ENCODE peak calls at places on chromosomes 11 and 22, in four cellular contexts. L is CD4-positive, alpha-beta T cell; I is kidney; Q is fibroblast of pulmonary artery. S is an unnamed sample.

GRCh38 chr11:126426820-126427749 is 71.6 kb downstream of the ST3GAL4 start:
- DNase-seq in I (no peak), L (no peak), Q (no peak), S (no peak)

GRCh38 chr11:72823105-72823804 is 9.0 kb downstream of the ATG16L2 start:
- DNase-seq in L (no peak), Q (no peak), I (no peak), S (no peak)

GRCh38 chr22:19825016-19825339 is 29.7 kb downstream of the GNB1L start:
- DNase-seq in Q (no peak), I (no peak), L (no peak), S (no peak)

GRCh38 chr11:2210366-2211112 is 38.9 kb upstream of the TH start:
- DNase-seq in L (no peak), Q (no peak), I (peak), S (no peak)

GRCh38 chr11:43944761-43945311 is 2.4 kb downstream of the C11orf96 start:
- DNase-seq in I (peak), L (peak), Q (peak), S (peak)

GRCh38 chr11:78742430-78742829 is 167.8 kb upstream of the NARS2 start:
- DNase-seq in L (no peak), Q (no peak), I (peak), S (no peak)

GRCh38 chr11:110525883-110526282 is 96.1 kb downstream of the FDX1 start:
- DNase-seq in L (no peak), I (no peak), Q (peak), S (no peak)

GRCh38 chr22:43882122-43882767 is 9.6 kb downstream of the PNPLA5 start:
- DNase-seq in I (peak), L (no peak), Q (no peak), S (no peak)

GRCh38 chr11:103234974-103235373 is 125.7 kb downstream of the DYNC2H1 start:
- DNase-seq in I (no peak), L (no peak), Q (peak), S (no peak)
- TF ChIP-seq CTCF in I (no peak), L (no peak), Q (no peak), S (no peak)

DNA sequence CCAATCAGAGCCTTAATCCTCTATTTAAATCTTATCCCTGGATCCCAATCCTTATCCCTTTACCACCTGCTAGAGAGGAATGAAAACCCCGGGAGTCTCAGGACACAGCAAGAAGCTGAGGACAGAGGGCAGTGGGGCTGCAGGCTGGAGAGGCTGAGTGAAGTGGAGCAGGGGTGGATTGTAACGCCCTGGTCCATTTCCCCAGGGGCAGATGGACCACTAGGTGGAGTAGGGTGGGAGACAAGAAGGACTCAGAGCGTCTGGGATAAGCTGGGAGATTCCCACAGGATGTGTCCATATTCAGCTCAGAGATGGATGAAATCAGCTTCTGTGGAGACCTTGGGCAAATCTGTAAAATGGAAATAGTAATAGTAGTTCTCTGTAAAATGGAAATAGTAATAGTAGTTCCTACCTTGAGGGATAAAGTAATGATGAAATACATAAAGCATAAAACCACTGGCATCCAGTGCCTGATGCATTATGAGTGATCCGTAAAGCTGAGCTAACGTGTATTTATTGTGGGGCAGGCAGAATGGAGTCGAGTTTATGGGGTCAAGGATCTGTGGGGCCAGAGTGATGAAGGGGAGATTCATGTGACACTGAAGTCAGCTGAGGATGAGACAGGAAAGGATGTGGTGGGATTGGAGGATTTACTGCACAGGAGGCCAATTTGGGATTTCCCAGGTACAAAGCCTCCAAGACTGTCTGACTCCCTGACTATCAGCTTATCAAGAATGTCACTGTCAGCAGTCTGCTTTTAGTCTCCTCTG is 1.9 kb upstream of the ROBO4 start:
- DNase-seq in I (no peak), Q (peak), L (no peak), S (no peak)
- TF ChIP-seq CTCF in I (no peak), Q (peak), L (no peak), S (no peak)

DNA sequence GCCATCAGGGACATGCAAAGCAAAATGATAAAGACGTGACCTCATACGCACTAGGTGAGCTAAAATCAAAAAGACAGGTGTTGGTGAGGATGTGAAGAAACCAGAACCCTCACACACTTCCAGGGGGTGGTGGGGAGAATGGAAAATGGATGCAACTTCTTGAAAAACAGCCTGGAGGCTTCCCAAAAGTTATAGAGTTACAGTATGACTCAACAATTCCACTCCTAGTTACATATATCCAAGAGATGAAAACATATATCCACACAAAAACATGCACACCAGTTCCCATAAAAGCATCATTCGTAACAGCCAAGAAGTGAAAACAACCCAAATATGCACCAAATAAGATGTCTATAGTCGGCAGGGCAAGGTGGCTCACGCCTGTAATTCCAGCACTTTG is 42.1 kb upstream of the APLNR start:
- DNase-seq in L (no peak), Q (peak), I (no peak), S (no peak)
- TF ChIP-seq CTCF in L (no peak), Q (no peak), I (no peak), S (no peak)

GRCh38 chr22:39175127-39176066 is 22.9 kb upstream of the CBX7 start:
- DNase-seq in Q (no peak), L (no peak), I (peak), S (no peak)
- TF ChIP-seq CTCF in Q (no peak), L (no peak), I (no peak), S (no peak)

GRCh38 chr11:27095050-27095449 is 54.4 kb downstream of the BBOX1 start:
- DNase-seq in L (no peak), I (no peak), Q (no peak), S (no peak)

GRCh38 chr11:27097538-27097937 is 56.9 kb downstream of the BBOX1 start:
- DNase-seq in L (no peak), Q (no peak), I (no peak), S (no peak)

GRCh38 chr11:27100534-27100933 is 59.9 kb downstream of the BBOX1 start:
- DNase-seq in L (no peak), I (no peak), Q (no peak), S (no peak)
- TF ChIP-seq CTCF in L (no peak), I (no peak), Q (no peak), S (no peak)

GRCh38 chr11:90288207-90288821 is 65.5 kb upstream of the CHORDC1 start:
- DNase-seq in L (no peak), I (no peak), Q (peak), S (no peak)
- TF ChIP-seq CTCF in L (no peak), I (peak), Q (peak), S (peak)